ENCODE peak calls at places on chromosome 22, in five cellular contexts. V is right lobe of liver; B is CD8-positive, alpha-beta memory T cell; N is PC-9; O is naive thymus-derived CD4-positive, alpha-beta T cell. U is an unnamed sample. For H3K4me1 and H3K36me3, the result is how much of the 10 kb centered on the place peaks cover.

GRCh38 chr22:46286006-46286405 is 10.7 kb upstream of the GTSE1 start:
- DNase-seq in V (no peak), B (no peak), O (no peak), N (no peak), U (no peak)

GRCh38 chr22:39439170-39439569 is 17.6 kb upstream of the MGAT3 start:
- DNase-seq in N (no peak), B (no peak), O (no peak), V (no peak), U (no peak)

GRCh38 chr22:43624144-43624998 is 187.7 kb downstream of the EFCAB6 start:
- DNase-seq in N (no peak), V (no peak), B (no peak), O (no peak), U (no peak)

GRCh38 chr22:29726512-29727247 is 6.9 kb downstream of the CABP7 start:
- DNase-seq in V (no peak), B (no peak), N (no peak), O (no peak), U (no peak)

GRCh38 chr22:25057013-25057881 is 104.7 kb downstream of the KIAA1671 start:
- DNase-seq in O (peak), N (peak), V (peak), B (peak), U (peak)

GRCh38 chr22:31332886-31333285 is 13.3 kb downstream of the PATZ1 start:
- DNase-seq in N (no peak), V (no peak), B (no peak), O (no peak), U (no peak)

GRCh38 chr22:45201678-45202332 is 38.1 kb downstream of the NUP50 start:
- DNase-seq in B (no peak), V (no peak), O (no peak), N (peak), U (peak)

GRCh38 chr22:19892249-19892879 is 37.7 kb upstream of the GNB1L start:
- DNase-seq in N (no peak), V (no peak), B (peak), O (peak), U (no peak)

GRCh38 chr22:50691521-50691920 is 18.9 kb downstream of the SHANK3 start:
- DNase-seq in B (peak), O (peak), N (peak), V (peak), U (peak)

GRCh38 chr22:49017769-49018330 is 809.8 kb downstream of the BRD1 start:
- DNase-seq in B (no peak), N (no peak), O (no peak), V (peak), U (no peak)

GRCh38 chr22:50071432-50072166 is 13.5 kb upstream of the TTLL8 start:
- DNase-seq in B (no peak), V (no peak), N (no peak), O (no peak), U (no peak)

GRCh38 chr22:19571207-19571795 is 47.1 kb upstream of the CLDN5 start:
- DNase-seq in V (no peak), N (no peak), O (no peak), B (no peak), U (no peak)

GRCh38 chr22:17140022-17140421 is 18.9 kb upstream of the TMEM121B start:
- DNase-seq in O (no peak), N (no peak), B (no peak), V (no peak), U (no peak)

GRCh38 chr22:19612866-19613572 is 88.8 kb upstream of the CLDN5 start:
- DNase-seq in V (no peak), O (no peak), B (no peak), N (no peak), U (no peak)

GRCh38 chr22:38725900-38726655 is 20.3 kb downstream of the GTPBP1 start:
- DNase-seq in O (no peak), N (no peak), B (no peak), V (no peak), U (no peak)

GRCh38 chr22:21033895-21034294 is 1.5 kb upstream of the SLC7A4 start:
- DNase-seq in N (no peak), O (no peak), B (no peak), V (no peak), U (no peak)

GRCh38 chr22:23182289-23183106 is 2.2 kb downstream of the BCR start:
- DNase-seq in O (peak), B (peak), V (no peak), N (peak), U (no peak)

GRCh38 chr22:23184100-23184763 is 3.9 kb downstream of the BCR start:
- DNase-seq in B (no peak), O (no peak), V (no peak), N (no peak), U (no peak)

GRCh38 chr22:23184764-23185113 is 4.4 kb downstream of the BCR start:
- DNase-seq in O (no peak), N (no peak), V (no peak), B (no peak), U (no peak)

GRCh38 chr22:23181763-23182288 is 1.5 kb downstream of the BCR start:
- DNase-seq in B (no peak), N (no peak), O (peak), V (no peak), U (no peak)

GRCh38 chr22:23183107-23183698 is 2.9 kb downstream of the BCR start:
- DNase-seq in O (no peak), B (no peak), V (no peak), N (peak), U (peak)
- H3K4me1 ChIP-seq in O (under half), B (half or more), V (under half), N (under half), U (under half)

GRCh38 chr22:35341090-35341874 is 39.6 kb upstream of the HMOX1 start:
- DNase-seq in O (no peak), V (no peak), N (no peak), B (no peak), U (no peak)

GRCh38 chr22:35335936-35336781 is 36.5 kb downstream of the TOM1 start:
- DNase-seq in V (no peak), O (no peak), N (no peak), B (no peak), U (no peak)

GRCh38 chr22:35334010-35334409 is 34.3 kb downstream of the TOM1 start:
- DNase-seq in N (no peak), V (no peak), O (no peak), B (no peak), U (no peak)

GRCh38 chr22:35335468-35335867 is 35.8 kb downstream of the TOM1 start:
- DNase-seq in N (peak), V (no peak), B (no peak), O (no peak), U (no peak)

DNA sequence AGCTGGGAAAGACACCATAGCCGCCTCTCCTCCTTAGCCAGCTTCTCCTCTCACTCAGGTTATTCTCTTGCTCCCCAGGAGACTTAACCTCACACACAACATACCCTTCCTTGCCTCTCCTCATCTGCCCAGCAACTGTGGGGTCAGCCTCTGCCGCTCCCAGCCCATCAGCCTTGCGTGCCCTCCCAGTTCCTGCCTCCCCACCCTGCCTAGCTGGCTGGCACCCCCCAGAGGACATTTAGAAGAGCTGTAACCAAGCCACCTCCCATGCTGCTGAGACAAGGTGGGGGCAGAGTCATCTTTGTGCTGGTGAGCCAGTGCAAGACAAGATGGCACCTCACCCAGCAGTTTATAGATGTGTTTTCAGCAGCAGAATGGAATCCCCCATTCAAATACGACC is 38.2 kb downstream of the TOM1 start:
- DNase-seq in O (no peak), V (no peak), B (no peak), N (no peak), U (no peak)
- H3K36me3 ChIP-seq in O (under half), V (under half), B (under half), N (under half), U (under half)

GRCh38 chr22:42079319-42080251 is at the start of gene SMDT1:
- DNase-seq in V (peak), B (peak), O (peak), N (peak), U (peak)

GRCh38 chr22:42077486-42078125 is 1.9 kb upstream of the SMDT1 start:
- DNase-seq in O (no peak), N (no peak), B (no peak), V (peak), U (no peak)

GRCh38 chr22:42076764-42077485 is 2.6 kb upstream of the SMDT1 start:
- DNase-seq in N (no peak), O (no peak), V (peak), B (no peak), U (no peak)

GRCh38 chr22:42080287-42080686 is 787 bp downstream of the SMDT1 start:
- DNase-seq in B (no peak), N (peak), V (peak), O (no peak), U (no peak)

DNA sequence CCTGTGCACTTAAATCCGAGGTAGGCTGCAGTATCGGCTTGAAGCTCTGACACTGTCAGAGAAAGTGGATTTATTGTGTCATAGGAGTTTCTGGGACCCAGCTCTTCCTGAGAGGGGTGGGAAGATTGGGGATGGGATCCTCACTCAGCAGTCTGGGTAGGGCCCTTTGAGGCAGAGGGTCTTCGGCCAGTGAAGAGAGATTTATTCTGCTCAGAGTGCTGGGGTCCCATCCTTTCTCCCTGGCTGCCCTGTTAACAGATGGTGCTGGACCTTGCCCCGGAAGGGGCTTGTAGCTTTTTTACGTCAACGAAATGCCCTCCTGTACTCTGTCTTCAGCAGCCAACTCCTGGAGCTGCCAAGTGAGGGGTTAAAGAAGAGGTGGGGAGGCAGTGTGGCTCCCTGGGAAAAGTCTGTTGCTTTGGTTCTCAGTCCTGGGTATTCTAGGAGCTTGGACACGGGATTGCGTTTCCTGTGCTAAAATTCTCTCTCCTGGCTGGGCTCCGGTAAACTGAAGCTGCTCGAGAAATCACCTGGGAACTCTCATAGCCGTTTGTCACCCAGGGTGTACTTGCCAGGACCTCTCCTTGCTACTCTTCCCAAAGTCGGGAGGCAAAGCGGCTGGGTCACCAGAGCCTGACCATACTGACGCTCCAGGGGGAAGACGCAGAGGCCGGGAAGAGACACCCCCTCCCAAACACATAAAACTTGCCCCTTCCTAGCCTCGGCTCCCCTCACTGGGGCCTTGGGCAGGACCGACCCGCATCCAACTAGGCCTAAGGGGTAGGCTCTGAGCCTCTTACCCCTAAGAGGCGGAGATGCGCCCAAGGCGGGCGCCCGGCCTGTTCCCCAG is 806 bp upstream of the SMDT1 start:
- DNase-seq in O (no peak), V (peak), B (no peak), N (no peak), U (no peak)
- H3K4me3 ChIP-seq in O (peak), V (peak), B (peak), N (peak), U (peak)

GRCh38 chr22:37303821-37304274 is 21.5 kb downstream of the CYTH4 start:
- DNase-seq in B (no peak), O (no peak), N (no peak), V (no peak), U (no peak)
- H3K4me1 ChIP-seq in B (half or more), O (half or more), N (half or more), V (under half), U (under half)

GRCh38 chr22:40966683-40967082 is 15.5 kb downstream of the RBX1 start:
- DNase-seq in O (no peak), B (no peak), V (no peak), N (no peak), U (no peak)

GRCh38 chr22:40973144-40973543 is 22.0 kb downstream of the RBX1 start:
- DNase-seq in O (no peak), B (no peak), V (no peak), N (no peak), U (no peak)

GRCh38 chr22:40965936-40966557 is 14.9 kb downstream of the RBX1 start:
- DNase-seq in N (no peak), O (no peak), B (no peak), V (no peak), U (no peak)

DNA sequence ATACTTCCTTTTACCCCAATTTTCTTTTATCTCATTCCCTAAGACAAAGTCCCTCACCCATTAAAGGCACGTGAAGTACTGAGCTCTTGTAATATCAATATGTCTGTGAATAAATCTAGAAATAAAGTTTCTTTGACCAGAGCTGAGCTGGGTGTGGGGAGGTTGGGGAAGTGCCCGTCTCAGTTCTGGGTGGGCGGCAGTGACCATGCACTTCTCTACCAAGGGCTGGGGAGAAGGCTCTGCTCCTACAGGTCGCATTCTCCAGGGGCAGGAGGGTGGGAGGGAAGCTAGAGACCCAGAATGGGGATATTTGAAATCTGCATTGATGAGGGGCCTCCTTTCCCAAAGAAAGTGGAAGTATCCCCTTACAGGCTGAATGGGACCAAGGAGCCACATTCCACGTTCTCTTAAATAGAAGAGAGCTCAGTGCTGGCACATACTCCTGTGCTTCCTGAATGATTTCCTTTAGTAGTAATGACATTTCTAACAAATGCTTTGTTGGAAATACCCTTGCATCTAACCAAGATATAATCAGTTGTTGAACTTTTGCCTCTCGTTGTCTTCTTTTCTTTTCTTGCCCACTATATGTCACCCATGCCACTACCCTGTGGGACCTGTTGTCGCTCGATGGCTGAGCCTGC is 16.1 kb downstream of the RBX1 start:
- DNase-seq in O (no peak), V (no peak), N (no peak), B (no peak), U (no peak)
- H3K36me3 ChIP-seq in O (under half), V (under half), N (under half), B (under half), U (under half)

U was measured in Caco-2.